ENCODE peak calls at places on chromosomes 5 and 9, in nine cellular contexts. O is dorsolateral prefrontal cortex; G is GM23248; Y is CD8-positive, alpha-beta memory T cell; B is CD4-positive, CD25-positive, alpha-beta regulatory T cell; M is IMR-90; V is brain microvascular endothelial cell; W is pancreas; X is stomach. S is an unnamed sample. For H3K27me3, the result is how much of the 10 kb centered on the place peaks cover.

GRCh38 chr5:176542135-176542595 is 5.0 kb upstream of the RNF44 start:
- DNase-seq in O (no peak), G (no peak), Y (peak), B (peak), M (no peak), V (no peak), W (no peak), X (peak), S (no peak)

GRCh38 chr5:40687316-40687715 is 7.6 kb downstream of the PTGER4 start:
- DNase-seq in O (no peak), G (no peak), Y (no peak), B (no peak), M (no peak), V (no peak), W (no peak), X (no peak), S (no peak)

GRCh38 chr9:130028493-130029222 is 14.3 kb downstream of the FNBP1 start:
- DNase-seq in O (no peak), G (no peak), Y (no peak), B (no peak), M (no peak), V (no peak), W (no peak), X (no peak), S (no peak)

GRCh38 chr9:115594551-115594950 is 476.6 kb upstream of the TNC start:
- DNase-seq in O (no peak), G (peak), Y (no peak), B (no peak), M (peak), V (peak), W (no peak), X (no peak), S (no peak)

GRCh38 chr9:137301086-137301947 is 754 bp downstream of the NRARP start:
- DNase-seq in O (no peak), G (peak), Y (no peak), B (no peak), M (peak), V (no peak), W (peak), X (peak), S (no peak)

GRCh38 chr9:72894342-72894741 is 58.5 kb downstream of the ALDH1A1 start:
- DNase-seq in O (no peak), G (peak), Y (no peak), B (no peak), M (peak), V (peak), W (no peak), X (no peak), S (no peak)

GRCh38 chr5:153952893-153953292 is 85.8 kb downstream of the FAM114A2 start:
- DNase-seq in O (no peak), G (peak), Y (no peak), B (no peak), M (no peak), V (no peak), W (no peak), X (no peak), S (no peak)

GRCh38 chr5:54329731-54330709 is 19.6 kb upstream of the ARL15 start:
- DNase-seq in O (no peak), G (peak), Y (no peak), B (no peak), M (peak), V (peak), W (no peak), X (peak), S (peak)

GRCh38 chr9:105023788-105024187 is 95.8 kb upstream of the ABCA1 start:
- DNase-seq in O (no peak), G (no peak), Y (no peak), B (no peak), M (no peak), V (no peak), W (no peak), X (no peak), S (no peak)

GRCh38 chr5:150068472-150068871 is 17.9 kb downstream of the CSF1R start:
- DNase-seq in O (no peak), G (no peak), Y (no peak), B (no peak), M (no peak), V (no peak), W (no peak), X (peak), S (no peak)

GRCh38 chr5:32964246-32964645 is 253.1 kb downstream of the NPR3 start:
- DNase-seq in O (no peak), G (no peak), Y (no peak), B (no peak), M (peak), V (peak), W (no peak), X (no peak), S (peak)

GRCh38 chr5:96716007-96716406 is 53.8 kb downstream of the CAST start:
- DNase-seq in O (no peak), G (no peak), Y (no peak), B (peak), M (no peak), V (no peak), W (no peak), X (no peak), S (no peak)

DNA sequence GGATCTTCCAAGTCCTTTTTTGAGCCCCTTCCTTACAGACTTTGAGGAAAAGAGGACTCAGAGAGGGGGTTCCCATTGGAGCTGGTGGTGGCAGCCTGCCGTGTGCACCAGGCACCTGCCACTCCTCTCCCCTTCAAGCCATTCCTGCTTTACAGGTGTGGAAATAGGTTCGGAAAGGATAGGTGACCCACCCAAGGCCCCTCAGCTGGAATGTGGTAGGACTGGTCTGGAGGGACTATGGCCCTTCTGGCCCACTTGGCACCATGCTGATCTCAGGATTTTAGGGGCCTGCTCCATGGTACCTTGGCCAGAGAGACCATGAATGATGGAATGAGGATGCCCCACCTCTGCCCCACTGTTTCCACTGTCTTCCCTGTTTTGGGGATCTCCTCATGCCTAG is 1.4 kb downstream of the GALNT12 start:
- DNase-seq in O (no peak), G (no peak), Y (no peak), B (no peak), M (no peak), V (no peak), W (no peak), X (no peak), S (no peak)
- H3K4me3 ChIP-seq in O (no peak), G (no peak), Y (no peak), B (no peak), M (no peak), V (no peak), W (peak), X (peak), S (no peak)

GRCh38 chr9:134963546-134963945 is 45.8 kb upstream of the FCN1 start:
- DNase-seq in O (no peak), G (no peak), Y (no peak), B (no peak), M (no peak), V (no peak), W (peak), X (no peak), S (no peak)
- H3K27me3 ChIP-seq in O (under half), G (under half), Y (under half), B (under half), M (under half), V (under half), W (under half), X (half or more), S (under half)

DNA sequence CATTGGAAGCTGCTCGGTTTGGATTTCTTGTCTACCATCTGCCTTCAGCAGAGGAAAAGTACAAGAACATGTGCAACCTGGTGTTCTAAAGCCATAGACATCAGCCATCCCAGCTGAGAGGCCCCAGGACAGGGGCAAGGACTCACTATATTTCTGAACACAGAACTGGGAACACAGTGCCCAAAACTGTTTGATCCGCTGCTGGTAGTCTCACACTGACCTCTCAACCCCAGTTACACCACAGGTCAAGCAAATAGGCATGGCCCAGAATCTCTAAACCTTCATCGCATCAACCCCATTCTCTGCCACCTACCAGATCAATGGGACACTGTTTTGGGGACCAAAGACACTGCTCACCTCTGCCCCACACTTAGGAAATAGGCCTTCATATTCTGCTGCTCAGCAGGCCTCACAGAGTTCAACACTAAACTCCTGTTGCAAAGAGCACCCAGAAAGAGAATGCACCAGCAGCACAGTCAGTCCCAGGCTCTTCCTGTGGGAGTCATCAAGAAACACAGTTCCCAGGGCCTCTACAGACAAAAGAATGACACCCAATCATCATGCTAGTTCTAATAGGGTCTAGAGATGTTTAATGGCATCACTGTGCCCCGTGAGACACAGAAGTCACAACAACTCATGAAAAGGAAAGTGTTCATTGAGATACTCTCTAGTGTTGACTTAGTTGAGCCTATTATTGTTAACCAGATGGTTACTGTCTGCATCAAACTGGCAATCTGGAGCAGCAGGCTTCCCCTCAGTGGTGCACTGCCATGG is 1.8 kb downstream of the KLHL3 start:
- DNase-seq in O (no peak), G (peak), Y (no peak), B (peak), M (peak), V (peak), W (no peak), X (no peak), S (peak)
- H3K4me3 ChIP-seq in O (peak), G (peak), Y (peak), B (peak), M (no peak), V (peak), W (no peak), X (peak), S (no peak)

GRCh38 chr9:123996731-123997421 is 14.7 kb upstream of the LHX2 start:
- DNase-seq in O (no peak), G (peak), Y (no peak), B (no peak), M (no peak), V (no peak), W (no peak), X (peak), S (peak)
- H3K27me3 ChIP-seq in O (under half), G (half or more), Y (half or more), B (under half), M (half or more), V (half or more), W (under half), X (half or more), S (under half)

DNA sequence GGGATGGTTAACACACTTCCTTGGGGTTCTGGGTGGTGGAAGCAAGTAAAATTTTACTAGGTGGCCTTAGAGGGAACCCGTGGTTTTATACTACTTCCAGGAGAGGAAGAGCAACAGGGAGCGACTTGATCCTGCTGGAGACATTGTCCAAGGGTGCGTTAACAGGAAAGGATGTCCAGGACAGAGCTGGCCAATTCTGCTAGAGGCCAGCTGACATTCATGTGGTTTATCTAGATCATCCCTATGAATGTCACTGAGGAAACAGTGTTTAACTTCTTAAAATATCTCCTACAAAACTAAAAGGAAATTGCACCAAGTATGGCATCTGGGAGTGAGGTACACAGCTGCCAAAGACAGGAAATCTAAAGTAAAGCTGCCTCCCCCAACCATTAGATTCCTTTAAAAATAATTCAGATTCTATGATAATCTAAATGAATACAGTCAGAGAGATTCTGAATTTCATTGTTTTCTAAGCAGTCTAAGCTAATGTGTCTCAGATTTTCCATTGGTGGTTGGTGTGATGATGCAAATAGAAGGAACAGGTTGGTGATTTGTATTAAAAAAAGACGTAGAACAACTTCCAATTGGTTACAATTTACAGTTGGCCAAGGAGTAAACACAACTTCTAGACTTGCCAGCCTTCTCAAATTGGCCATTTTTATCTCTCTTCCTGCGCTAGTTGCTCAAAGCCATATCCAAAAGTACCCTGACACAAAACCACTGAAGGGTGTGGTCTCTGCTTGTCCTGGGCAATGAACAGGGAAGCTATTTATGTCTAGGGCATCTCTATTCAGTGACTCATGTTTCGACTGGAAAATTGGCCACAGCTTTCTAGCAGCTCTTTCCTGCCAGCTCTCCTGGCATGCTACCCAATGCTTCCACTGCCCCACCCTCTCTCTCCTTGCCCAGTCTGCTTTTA is 574.7 kb upstream of the MEF2C start:
- DNase-seq in O (no peak), G (peak), Y (no peak), B (no peak), M (no peak), V (peak), W (no peak), X (no peak), S (peak)
- H3K4me3 ChIP-seq in O (no peak), G (no peak), Y (no peak), B (no peak), M (no peak), V (no peak), W (no peak), X (no peak), S (no peak)

GRCh38 chr5:164187780-164188179 is 682.4 kb downstream of the MAT2B start:
- DNase-seq in O (no peak), G (no peak), Y (no peak), B (no peak), M (no peak), V (no peak), W (no peak), X (no peak), S (no peak)

GRCh38 chr5:164188733-164189148 is 683.3 kb downstream of the MAT2B start:
- DNase-seq in O (no peak), G (no peak), Y (no peak), B (no peak), M (no peak), V (no peak), W (no peak), X (no peak), S (no peak)

GRCh38 chr5:164186550-164186949 is 681.1 kb downstream of the MAT2B start:
- DNase-seq in O (no peak), G (no peak), Y (no peak), B (no peak), M (no peak), V (no peak), W (no peak), X (no peak), S (no peak)

DNA sequence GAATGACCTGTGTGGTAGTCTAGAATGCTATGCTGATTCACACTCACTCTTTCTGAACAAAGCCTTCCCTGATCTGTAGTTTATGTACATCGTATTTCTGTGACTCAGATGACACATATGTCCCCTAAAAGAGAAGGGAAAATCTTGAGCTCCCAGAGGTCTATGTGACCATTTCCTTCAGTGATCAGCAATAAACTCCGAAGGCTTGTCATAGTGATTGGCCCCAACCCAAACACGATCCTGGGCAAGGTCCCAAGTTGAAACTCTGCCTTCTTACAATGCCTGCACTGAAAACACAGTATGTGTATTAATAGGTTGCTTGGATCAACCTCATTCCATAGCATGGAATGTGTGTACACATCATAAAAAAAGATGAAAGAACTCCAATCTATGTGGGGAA is 685.8 kb downstream of the MAT2B start:
- DNase-seq in O (no peak), G (no peak), Y (no peak), B (no peak), M (peak), V (no peak), W (no peak), X (peak), S (no peak)
- H3K27me3 ChIP-seq in O (under half), G (under half), Y (under half), B (under half), M (under half), V (under half), W (under half), X (under half), S (under half)

DNA sequence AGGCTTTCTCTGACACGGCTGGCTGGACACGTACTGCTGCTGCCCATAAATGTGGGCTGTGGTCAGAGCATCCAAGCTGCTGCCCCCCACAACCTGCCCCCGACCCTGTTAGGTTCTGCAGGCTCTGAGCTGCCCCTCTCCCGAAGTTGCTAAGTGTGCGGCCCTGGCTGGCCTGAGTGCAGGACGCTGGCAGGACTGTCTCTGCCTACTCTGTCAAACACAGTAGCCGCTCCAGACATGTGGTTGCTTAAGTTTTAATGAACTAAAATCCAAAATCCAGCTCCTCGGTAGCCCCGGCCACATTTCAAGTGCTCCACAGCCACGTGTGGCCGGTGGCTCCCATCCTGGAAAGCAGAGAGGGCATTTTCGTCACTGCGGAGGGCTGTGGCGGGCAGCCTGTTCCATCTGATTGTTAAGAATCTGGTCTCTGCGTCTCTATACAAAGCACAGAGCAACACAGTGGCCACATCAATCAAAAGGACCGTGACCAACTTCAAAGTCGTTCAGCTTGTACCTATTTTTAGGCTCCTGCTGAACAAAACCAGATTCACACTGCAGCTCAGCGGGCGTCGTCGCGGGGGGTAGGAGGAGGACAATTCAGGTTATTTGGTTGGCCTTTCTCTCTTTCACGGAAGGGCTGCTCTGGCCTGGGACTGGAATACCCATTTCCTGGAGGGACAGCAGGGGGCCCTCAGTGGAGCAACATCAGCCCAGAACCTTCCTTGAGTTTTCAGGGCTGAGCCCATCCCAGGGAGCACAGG is 68.9 kb downstream of the PTCH1 start:
- DNase-seq in O (no peak), G (no peak), Y (no peak), B (no peak), M (no peak), V (no peak), W (no peak), X (no peak), S (no peak)
- H3K4me3 ChIP-seq in O (no peak), G (no peak), Y (no peak), B (no peak), M (no peak), V (no peak), W (no peak), X (no peak), S (no peak)